ENCODE peak calls at places on chromosome 20, in six cellular contexts. H, Q, D, G, K and I are unnamed samples.
A peak's percentile ranks its signal among the peaks of the same experiment; 100 is the strongest.

GRCh38 chr20:43844778-43845614 is 69.7 kb upstream of the TOX2 start:
- DNase-seq in K (no peak), H (no peak), D (peak; percentile 52), Q (peak; percentile 23), G (peak; percentile 74), I (no peak)

GRCh38 chr20:24647713-24648112 is 178.3 kb downstream of the SYNDIG1 start:
- DNase-seq in H (no peak), Q (no peak), D (no peak), K (no peak), G (no peak), I (no peak)

GRCh38 chr20:8432435-8433148 is 300.5 kb downstream of the PLCB1 start:
- DNase-seq in K (no peak), Q (no peak), D (no peak), H (no peak), G (no peak), I (no peak)

GRCh38 chr20:24303393-24303792 is 166.0 kb upstream of the SYNDIG1 start:
- DNase-seq in H (no peak), Q (no peak), D (no peak), K (no peak), G (no peak), I (no peak)

GRCh38 chr20:50149481-50150254 is 3.9 kb downstream of the PEDS1 start:
- DNase-seq in D (no peak), H (no peak), G (no peak), Q (no peak), K (no peak), I (no peak)

GRCh38 chr20:21808863-21809664 is 103.6 kb downstream of the PAX1 start:
- DNase-seq in K (peak; percentile 31), G (no peak), D (peak; percentile 20), H (peak; percentile 56), Q (no peak), I (peak; percentile 32)

GRCh38 chr20:23255658-23256385 is 94.8 kb upstream of the NXT1 start:
- DNase-seq in H (no peak), Q (no peak), K (no peak), G (no peak), D (no peak), I (no peak)

GRCh38 chr20:51335329-51335841 is 207.1 kb downstream of the NFATC2 start:
- DNase-seq in G (no peak), H (no peak), K (no peak), Q (no peak), D (peak; percentile 67), I (no peak)

GRCh38 chr20:47220161-47220582 is 136.3 kb downstream of the ZMYND8 start:
- DNase-seq in G (peak; percentile 10), K (peak; percentile 61), Q (no peak), D (peak; percentile 20), H (no peak), I (peak; percentile 70)

GRCh38 chr20:15045246-15045645 is 707.8 kb upstream of the FLRT3 start:
- DNase-seq in H (no peak), G (no peak), Q (no peak), D (no peak), K (no peak), I (no peak)

GRCh38 chr20:51732454-51732791 is 35.8 kb downstream of the ATP9A start:
- DNase-seq in H (no peak), G (no peak), K (no peak), Q (no peak), D (no peak), I (no peak)

GRCh38 chr20:44066645-44067606 is 120.1 kb downstream of the JPH2 start:
- DNase-seq in Q (peak; percentile 66), D (no peak), K (no peak), H (peak; percentile 19), G (no peak), I (no peak)

GRCh38 chr20:50339196-50339901 is 148.7 kb downstream of the CEBPB start:
- DNase-seq in K (no peak), G (no peak), D (peak; percentile 70), Q (peak; percentile 90), H (no peak), I (no peak)

GRCh38 chr20:25587536-25587935 is 2.2 kb upstream of the NINL start:
- DNase-seq in K (no peak), Q (peak; percentile 52), G (no peak), D (no peak), H (no peak), I (no peak)

GRCh38 chr20:3744037-3744436 is 11.6 kb downstream of the HSPA12B start:
- DNase-seq in D (no peak), G (no peak), K (no peak), H (no peak), Q (no peak), I (no peak)

GRCh38 chr20:57514273-57514751 is 10.6 kb downstream of the CTCFL start:
- DNase-seq in G (peak; percentile 58), D (peak; percentile 59), Q (peak; percentile 95), H (peak; percentile 76), K (peak; percentile 73), I (peak; percentile 85)

GRCh38 chr20:50992733-50993457 is 30.0 kb downstream of the KCNG1 start:
- DNase-seq in Q (no peak), G (peak; percentile 93), H (no peak), K (peak; percentile 89), D (peak; percentile 93), I (peak; percentile 83)

GRCh38 chr20:58033026-58033536 is 195.4 kb downstream of the ANKRD60 start:
- DNase-seq in D (no peak), H (no peak), Q (peak; percentile 62), K (no peak), G (no peak), I (no peak)

GRCh38 chr20:45419188-45420091 is 3.5 kb downstream of the PIGT start:
- DNase-seq in G (no peak), D (peak; percentile 74), H (peak; percentile 90), K (peak; percentile 35), Q (peak; percentile 92), I (peak; percentile 80)

GRCh38 chr20:50044353-50044960 is 61.7 kb downstream of the SNAI1 start:
- DNase-seq in K (no peak), G (no peak), H (no peak), D (no peak), Q (no peak), I (no peak)

GRCh38 chr20:31638317-31638716 is 605 bp downstream of the COX4I2 start:
- DNase-seq in H (no peak), G (no peak), D (no peak), Q (no peak), K (no peak), I (no peak)

GRCh38 chr20:32110173-32110704 is 725 bp downstream of the TM9SF4 start:
- DNase-seq in Q (no peak), G (no peak), H (no peak), D (no peak), K (no peak), I (no peak)

GRCh38 chr20:19886666-19887288 is 128.7 kb downstream of the RIN2 start:
- DNase-seq in K (no peak), D (no peak), H (no peak), G (no peak), Q (no peak), I (no peak)

GRCh38 chr20:37531856-37532255 is 4.2 kb upstream of the BLCAP start:
- DNase-seq in K (no peak), G (no peak), H (no peak), D (no peak), Q (peak; percentile 49), I (no peak)

GRCh38 chr20:48684501-48685041 is 143.2 kb downstream of the PREX1 start:
- DNase-seq in G (no peak), K (no peak), H (peak; percentile 81), D (no peak), Q (no peak), I (no peak)

GRCh38 chr20:32634041-32634805 is 39.5 kb downstream of the C20orf203 start:
- DNase-seq in D (no peak), G (no peak), K (no peak), Q (no peak), H (no peak), I (peak; percentile 18)

GRCh38 chr20:15320941-15321340 is 983.5 kb upstream of the FLRT3 start:
- DNase-seq in D (no peak), Q (no peak), H (no peak), G (no peak), K (no peak), I (no peak)

DNA sequence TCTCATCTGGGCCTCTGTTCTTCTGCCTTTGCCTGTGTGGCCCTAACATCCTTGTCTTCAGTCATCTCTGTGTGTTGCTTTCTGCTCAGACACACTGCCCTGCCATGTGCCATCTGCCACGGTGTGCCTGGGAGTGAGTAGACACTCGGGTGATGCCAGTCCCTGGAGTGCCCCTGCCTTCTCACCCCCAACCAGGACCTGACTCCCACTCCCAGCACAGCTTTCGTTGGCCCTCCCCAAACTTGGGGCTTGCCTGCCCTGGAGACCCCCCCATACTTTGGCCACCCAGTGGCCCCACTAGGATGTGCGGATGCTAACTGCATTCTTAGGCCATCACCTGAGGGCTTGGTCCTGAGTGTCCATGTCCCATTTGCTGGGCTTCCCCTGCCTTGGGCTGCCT is 76.4 kb upstream of the SCP2D1 start:
- DNase-seq in H (no peak), G (no peak), K (no peak), D (no peak), Q (no peak), I (no peak)
- TF ChIP-seq POLR2A in H (no peak), G (no peak), K (no peak), D (no peak), Q (no peak), I (no peak)

GRCh38 chr20:10217517-10218410 is 866 bp upstream of the SNAP25 start:
- DNase-seq in H (no peak), D (peak; percentile 72), K (no peak), Q (no peak), G (no peak), I (no peak)
- TF ChIP-seq POLR2A in H (no peak), D (no peak), K (no peak), Q (no peak), G (no peak), I (no peak)

GRCh38 chr20:33790571-33790970 is 20.6 kb upstream of the CHMP4B start:
- DNase-seq in Q (no peak), G (no peak), D (no peak), H (peak; percentile 42), K (no peak), I (no peak)
- TF ChIP-seq POLR2A in Q (no peak), G (no peak), D (no peak), H (no peak), K (no peak), I (no peak)

GRCh38 chr20:416950-417800 is 9.1 kb downstream of the RBCK1 start:
- DNase-seq in H (no peak), Q (no peak), G (no peak), K (no peak), D (no peak), I (no peak)

GRCh38 chr20:414161-414560 is 6.1 kb downstream of the RBCK1 start:
- DNase-seq in K (no peak), H (no peak), G (no peak), Q (no peak), D (no peak), I (no peak)

GRCh38 chr20:418858-419365 is 10.8 kb downstream of the RBCK1 start:
- DNase-seq in D (no peak), Q (no peak), K (no peak), H (no peak), G (no peak), I (no peak)

GRCh38 chr20:417801-418342 is 9.8 kb downstream of the RBCK1 start:
- DNase-seq in G (no peak), Q (no peak), D (no peak), K (no peak), H (no peak), I (no peak)

DNA sequence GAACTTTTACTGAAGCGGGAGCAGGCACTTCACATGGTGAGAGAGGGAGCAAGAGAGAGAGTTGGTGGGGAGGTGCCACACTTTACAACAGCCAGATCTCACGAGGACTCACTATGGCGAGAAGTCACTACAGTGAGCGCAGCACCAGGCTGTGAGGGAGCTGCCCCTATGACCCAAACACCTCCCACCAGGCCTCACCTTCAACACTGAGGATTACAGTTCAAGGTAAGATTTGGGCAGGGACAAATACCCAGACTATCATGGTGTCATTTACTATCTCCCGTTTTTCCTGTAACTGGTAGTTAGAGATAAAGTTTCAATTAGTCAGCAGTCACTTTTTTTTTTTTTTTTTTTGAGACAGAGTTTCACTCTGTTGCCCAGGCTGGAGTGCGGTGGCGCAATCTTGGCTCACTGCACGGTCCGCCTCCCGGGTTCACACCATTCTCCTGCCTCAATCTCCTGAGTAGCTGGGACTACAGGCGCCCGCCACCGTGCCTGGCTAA is 7.8 kb downstream of the RBCK1 start:
- DNase-seq in G (no peak), Q (no peak), H (no peak), D (no peak), K (no peak), I (peak; percentile 75)
- TF ChIP-seq POLR2A in G (no peak), Q (no peak), H (no peak), D (no peak), K (no peak), I (peak; percentile 15)